ENCODE peak calls at places on chromosomes 7 and 10, in five cellular contexts. S is choroid plexus epithelial cell, N is BJ, O is colonic mucosa, Y is glutamatergic neuron. D is an unnamed sample.

GRCh38 chr7:132557489-132558044 is 18.7 kb downstream of the PLXNA4 start:
- DNase-seq in S (peak), N (no peak), O (no peak), Y (no peak), D (no peak)

GRCh38 chr10:88104213-88104612 is 240.8 kb downstream of the PTEN start:
- DNase-seq in S (no peak), N (no peak), O (no peak), Y (no peak), D (no peak)

GRCh38 chr7:43232376-43232775 is 119.9 kb downstream of the HECW1 start:
- DNase-seq in S (peak), N (no peak), O (no peak), Y (no peak), D (no peak)

GRCh38 chr7:28964056-28964455 is 5.9 kb upstream of the TRIL start:
- DNase-seq in S (no peak), N (no peak), O (no peak), Y (no peak), D (no peak)

GRCh38 chr10:69696073-69696731 is 66.2 kb downstream of the FAM241B start:
- DNase-seq in S (peak), N (peak), O (no peak), Y (peak), D (peak)

GRCh38 chr7:132321387-132321786 is 254.9 kb downstream of the PLXNA4 start:
- DNase-seq in S (peak), N (no peak), O (no peak), Y (peak), D (no peak)

GRCh38 chr7:6651866-6652445 is 14.8 kb downstream of the ZNF316 start:
- DNase-seq in S (no peak), N (no peak), O (no peak), Y (no peak), D (no peak)

GRCh38 chr7:101586971-101587370 is 42.1 kb downstream of the MYL10 start:
- DNase-seq in S (no peak), N (no peak), O (no peak), Y (no peak), D (no peak)

GRCh38 chr7:85341973-85342372 is 155.1 kb upstream of the SEMA3D start:
- DNase-seq in S (peak), N (no peak), O (no peak), Y (no peak), D (no peak)

GRCh38 chr7:35985126-35985754 is 167.8 kb upstream of the EEPD1 start:
- DNase-seq in S (peak), N (no peak), O (peak), Y (peak), D (peak)

GRCh38 chr7:129492406-129492805 is 9.9 kb upstream of the SMKR1 start:
- DNase-seq in S (no peak), N (no peak), O (no peak), Y (no peak), D (no peak)

GRCh38 chr10:5070648-5071410 is 23.4 kb upstream of the AKR1C3 start:
- DNase-seq in S (peak), N (no peak), O (no peak), Y (no peak), D (no peak)

GRCh38 chr10:51630618-51631005 is 68.8 kb downstream of the CSTF2T start:
- DNase-seq in S (no peak), N (no peak), O (no peak), Y (no peak), D (no peak)

GRCh38 chr7:836429-836828 is 4.2 kb downstream of the SUN1 start:
- DNase-seq in S (peak), N (no peak), O (no peak), Y (no peak), D (no peak)
- TF ChIP-seq CTCF in S (peak), N (peak), O (peak), Y (no peak), D (peak)

DNA sequence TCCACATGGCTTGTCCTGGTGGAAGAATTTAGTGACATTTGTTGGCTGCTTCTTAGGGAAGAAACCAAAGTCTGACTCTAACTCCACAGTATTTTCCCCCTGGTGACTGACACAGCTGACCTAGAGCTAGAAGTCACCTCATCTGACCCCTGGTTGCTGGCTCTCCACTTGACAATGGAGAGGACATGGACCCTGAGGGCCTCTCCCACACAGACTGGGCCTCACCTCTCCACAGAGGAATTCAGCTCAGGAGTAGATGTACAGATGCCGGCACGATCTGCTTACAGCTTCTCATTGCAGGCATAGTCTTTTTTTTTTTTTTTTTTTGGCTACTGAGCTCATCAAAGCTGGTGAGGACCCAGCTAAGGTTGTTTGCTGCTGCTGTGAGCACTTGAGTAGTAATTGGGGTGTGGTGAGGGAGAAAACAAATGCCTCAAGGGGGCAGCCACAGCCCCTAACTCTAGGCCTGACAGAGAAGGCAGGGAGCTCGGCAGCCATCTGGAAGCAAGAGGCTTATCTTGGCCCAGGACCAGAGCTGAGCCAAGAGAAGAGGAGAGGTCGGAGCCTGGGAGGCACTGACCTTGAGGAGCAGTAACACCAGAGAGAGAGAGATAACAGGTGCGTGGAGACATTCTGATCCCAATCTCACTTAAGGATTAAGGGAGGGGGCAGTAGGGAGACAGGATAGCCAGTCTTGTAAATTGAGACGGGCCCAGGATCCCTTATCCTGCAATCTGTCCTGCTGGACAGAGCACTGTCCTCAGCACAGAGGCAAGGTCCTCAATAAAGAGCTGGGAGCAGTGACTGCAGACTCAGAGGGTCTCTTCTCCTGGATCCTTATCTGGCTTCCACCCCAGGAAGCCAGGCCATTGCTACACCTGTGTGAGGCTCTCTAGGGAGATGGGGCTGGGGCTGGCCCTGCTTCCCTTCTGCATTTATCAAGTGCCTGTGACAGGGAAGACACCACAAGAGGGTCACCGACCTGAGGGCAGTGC is 9.4 kb downstream of the PRSS58 start:
- DNase-seq in S (no peak), N (no peak), O (no peak), Y (no peak), D (no peak)
- TF ChIP-seq CTCF in S (no peak), N (no peak), O (no peak), Y (no peak), D (no peak)

GRCh38 chr10:46001187-46001756 is 29.0 kb downstream of the TIMM23 start:
- DNase-seq in S (no peak), N (no peak), O (no peak), Y (no peak), D (no peak)
- TF ChIP-seq CTCF in S (no peak), N (no peak), O (no peak), Y (no peak), D (no peak)

GRCh38 chr10:17609523-17610079 is 7.6 kb downstream of the HACD1 start:
- DNase-seq in S (no peak), N (no peak), O (no peak), Y (no peak), D (no peak)
- TF ChIP-seq CTCF in S (no peak), N (no peak), O (no peak), Y (no peak), D (no peak)

GRCh38 chr7:117386125-117386709 is 41.1 kb downstream of the ASZ1 start:
- DNase-seq in S (no peak), N (no peak), O (no peak), Y (no peak), D (no peak)
- TF ChIP-seq CTCF in S (no peak), N (no peak), O (no peak), Y (no peak), D (no peak)

GRCh38 chr7:127392566-127393369 is at the start of gene ZNF800:
- DNase-seq in S (peak), N (peak), O (peak), Y (peak), D (peak)

GRCh38 chr7:127393370-127394058 is 1.0 kb upstream of the ZNF800 start:
- DNase-seq in S (peak), N (no peak), O (no peak), Y (no peak), D (no peak)

GRCh38 chr7:127391591-127392181 is 822 bp downstream of the ZNF800 start:
- DNase-seq in S (peak), N (no peak), O (peak), Y (peak), D (no peak)

GRCh38 chr7:127392182-127392565 is 334 bp downstream of the ZNF800 start:
- DNase-seq in S (peak), N (no peak), O (peak), Y (peak), D (no peak)

DNA sequence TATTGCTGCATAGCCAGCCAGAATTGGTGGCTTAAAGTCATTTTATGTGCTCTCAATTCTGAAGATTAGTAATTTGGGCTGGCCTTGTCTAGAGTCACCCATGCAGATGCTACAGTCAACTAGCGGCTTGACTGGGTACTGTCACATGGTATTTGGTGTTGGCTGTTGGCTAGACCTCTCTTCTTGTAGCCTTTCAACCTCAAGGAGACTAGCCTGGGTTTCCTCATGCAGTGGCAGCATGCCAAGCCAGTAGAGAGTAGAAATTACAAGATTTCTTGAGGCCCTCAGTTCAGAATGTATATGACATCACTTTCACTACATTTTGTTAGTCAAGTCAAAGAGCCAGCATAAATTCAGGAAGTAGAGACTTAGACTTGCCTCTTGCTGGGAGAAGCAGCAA is 3.7 kb upstream of the ZNF800 start:
- DNase-seq in S (peak), N (no peak), O (no peak), Y (no peak), D (no peak)
- TF ChIP-seq CTCF in S (peak), N (no peak), O (no peak), Y (no peak), D (no peak)